ENCODE peak calls at places on chromosomes 12 and 14, in five cellular contexts. One of them, this sample, is unnamed.

GRCh38 chr12:26878661-26879119 is 45.7 kb upstream of the ITPR2 start:
- DNase-seq in CD4-positive, alpha-beta T cell: no peak
- DNase-seq in KBM-7: peak; percentile 28
- DNase-seq in activated CD8-positive, alpha-beta memory T cell treated with anti-CD3 and anti-CD28 coated beads for 24 hours: no peak
- DNase-seq in ACHN: no peak
- DNase-seq in this sample: peak; percentile 92

GRCh38 chr12:104218935-104219334 is 3.4 kb downstream of the TXNRD1 start:
- DNase-seq in CD4-positive, alpha-beta T cell: no peak
- DNase-seq in KBM-7: no peak
- DNase-seq in activated CD8-positive, alpha-beta memory T cell treated with anti-CD3 and anti-CD28 coated beads for 24 hours: no peak
- DNase-seq in ACHN: peak; percentile 54
- DNase-seq in this sample: no peak

GRCh38 chr14:101857226-101857625 is 95.7 kb downstream of the PPP2R5C start:
- DNase-seq in CD4-positive, alpha-beta T cell: no peak
- DNase-seq in KBM-7: no peak
- DNase-seq in activated CD8-positive, alpha-beta memory T cell treated with anti-CD3 and anti-CD28 coated beads for 24 hours: peak; percentile 52
- DNase-seq in ACHN: no peak
- DNase-seq in this sample: no peak

GRCh38 chr14:58792421-58792820 is 154.7 kb downstream of the DACT1 start:
- DNase-seq in CD4-positive, alpha-beta T cell: no peak
- DNase-seq in KBM-7: no peak
- DNase-seq in activated CD8-positive, alpha-beta memory T cell treated with anti-CD3 and anti-CD28 coated beads for 24 hours: no peak
- DNase-seq in ACHN: no peak
- DNase-seq in this sample: no peak

GRCh38 chr12:93441111-93441616 is 583 bp downstream of the UBE2N start:
- DNase-seq in CD4-positive, alpha-beta T cell: peak; percentile 12
- DNase-seq in KBM-7: peak; percentile 38
- DNase-seq in activated CD8-positive, alpha-beta memory T cell treated with anti-CD3 and anti-CD28 coated beads for 24 hours: peak; percentile 73
- DNase-seq in ACHN: peak; percentile 55
- DNase-seq in this sample: no peak

GRCh38 chr14:100523536-100524025 is 63.6 kb downstream of the BEGAIN start:
- DNase-seq in CD4-positive, alpha-beta T cell: no peak
- DNase-seq in KBM-7: no peak
- DNase-seq in activated CD8-positive, alpha-beta memory T cell treated with anti-CD3 and anti-CD28 coated beads for 24 hours: peak; percentile 44
- DNase-seq in ACHN: no peak
- DNase-seq in this sample: peak; percentile 55

GRCh38 chr12:58576071-58576470 is 344.2 kb downstream of the LRIG3 start:
- DNase-seq in CD4-positive, alpha-beta T cell: no peak
- DNase-seq in KBM-7: no peak
- DNase-seq in activated CD8-positive, alpha-beta memory T cell treated with anti-CD3 and anti-CD28 coated beads for 24 hours: no peak
- DNase-seq in ACHN: no peak
- DNase-seq in this sample: no peak

GRCh38 chr12:98373019-98373554 is 142.3 kb upstream of the TMPO start:
- DNase-seq in CD4-positive, alpha-beta T cell: no peak
- DNase-seq in KBM-7: peak; percentile 77
- DNase-seq in activated CD8-positive, alpha-beta memory T cell treated with anti-CD3 and anti-CD28 coated beads for 24 hours: no peak
- DNase-seq in ACHN: peak; percentile 68
- DNase-seq in this sample: no peak

This sample was measured in esophagus muscularis mucosa.